ENCODE peak calls at places on chromosomes 1 and 21, in six cellular contexts. V is left ventricle myocardium superior; K is GM12892; A is stimulated activated CD8-positive, alpha-beta memory T cell treated with anti-CD3 and anti-CD28 coated beads, Interleukin-12 subunit alpha, Interleukin-12 subunit beta, amount 100 ng/mL, for 4 hours; B is activated CD4-positive, CD25-positive, alpha-beta regulatory T cell treated with anti-CD3 and anti-CD28 coated beads, Interleukin-2, amount 50 U/mL, for 72 hours; I is astrocyte. F is an unnamed sample.

GRCh38 chr1:109191377-109191776 is 22.3 kb upstream of the SARS1 start:
- DNase-seq in A (no peak), I (no peak), K (no peak), V (no peak), B (no peak), F (no peak)

GRCh38 chr1:160797861-160798273 is 1.9 kb downstream of the LY9 start:
- DNase-seq in B (no peak), A (no peak), V (no peak), K (no peak), I (no peak), F (no peak)

GRCh38 chr1:169113613-169114119 is 7.2 kb downstream of the ATP1B1 start:
- DNase-seq in A (no peak), B (no peak), I (peak), V (no peak), K (no peak), F (no peak)

GRCh38 chr1:229420765-229421164 is 13.1 kb downstream of the ACTA1 start:
- DNase-seq in B (no peak), A (no peak), K (no peak), V (no peak), I (no peak), F (peak)

GRCh38 chr1:56866656-56867055 is 12.1 kb downstream of the C8A start:
- DNase-seq in K (no peak), A (no peak), B (no peak), I (peak), V (no peak), F (no peak)

GRCh38 chr1:203584507-203584906 is 42.1 kb upstream of the ATP2B4 start:
- DNase-seq in B (no peak), A (no peak), K (no peak), I (no peak), V (no peak), F (no peak)

GRCh38 chr1:226723640-226724532 is 15.2 kb downstream of the ITPKB start:
- DNase-seq in I (peak), A (no peak), B (no peak), K (no peak), V (no peak), F (peak)

GRCh38 chr1:26696191-26696644 is 403 bp downstream of the ARID1A start:
- DNase-seq in A (no peak), B (no peak), K (peak), I (no peak), V (peak), F (no peak)

GRCh38 chr1:221161571-221162041 is 282.4 kb downstream of the HLX start:
- DNase-seq in V (no peak), K (no peak), A (no peak), B (no peak), I (no peak), F (no peak)

GRCh38 chr1:212727386-212728181 is 27.9 kb upstream of the BATF3 start:
- DNase-seq in I (peak), V (no peak), A (no peak), B (no peak), K (no peak), F (no peak)

GRCh38 chr1:44327679-44328491 is 27.2 kb downstream of the ERI3 start:
- DNase-seq in I (peak), K (no peak), B (no peak), A (no peak), V (peak), F (peak)

GRCh38 chr1:167957710-167958109 is 20.8 kb upstream of the MPC2 start:
- DNase-seq in A (no peak), V (no peak), I (no peak), K (no peak), B (no peak), F (no peak)

GRCh38 chr1:213666113-213666512 is 321.7 kb upstream of the PROX1 start:
- DNase-seq in B (no peak), A (no peak), I (no peak), K (no peak), V (no peak), F (no peak)

GRCh38 chr1:55214903-55215193 is 316 bp downstream of the USP24 start:
- DNase-seq in V (no peak), B (no peak), I (peak), K (no peak), A (no peak), F (peak)

GRCh38 chr1:109932679-109933078 is 22.0 kb downstream of the CSF1 start:
- DNase-seq in K (no peak), I (no peak), V (no peak), B (no peak), A (no peak), F (no peak)

GRCh38 chr1:19046972-19047371 is 90.5 kb upstream of the IFFO2 start:
- DNase-seq in A (no peak), V (peak), B (no peak), K (no peak), I (no peak), F (no peak)

GRCh38 chr1:17119076-17119743 is at the start of gene PADI2:
- DNase-seq in K (peak), I (no peak), V (peak), B (peak), A (peak), F (peak)

GRCh38 chr21:33317226-33317625 is 7.5 kb upstream of the IFNAR1 start:
- DNase-seq in V (no peak), A (no peak), B (no peak), K (no peak), I (no peak), F (no peak)

GRCh38 chr1:245341738-245342137 is 187.0 kb downstream of the KIF26B start:
- DNase-seq in B (no peak), I (no peak), A (no peak), K (no peak), V (no peak), F (no peak)

GRCh38 chr1:147717706-147718097 is 42.7 kb downstream of the GJA5 start:
- DNase-seq in V (no peak), K (no peak), I (no peak), B (no peak), A (no peak), F (no peak)

GRCh38 chr1:228393268-228393699 is 13.4 kb downstream of the TRIM11 start:
- DNase-seq in B (no peak), V (peak), K (no peak), A (no peak), I (peak), F (no peak)

GRCh38 chr21:37060296-37060695 is 12.6 kb downstream of the PIGP start:
- DNase-seq in A (no peak), I (peak), V (peak), B (no peak), K (no peak), F (no peak)

GRCh38 chr1:160193091-160193819 is 2.9 kb downstream of the CASQ1 start:
- DNase-seq in V (peak), A (peak), K (peak), I (peak), B (peak), F (peak)

GRCh38 chr1:235102993-235103411 is 25.6 kb downstream of the TOMM20 start:
- DNase-seq in A (no peak), K (no peak), V (no peak), B (no peak), I (no peak), F (no peak)

GRCh38 chr1:27418326-27418761 is 25.9 kb downstream of the GPR3 start:
- DNase-seq in V (peak), B (peak), A (no peak), I (peak), K (peak), F (no peak)

GRCh38 chr1:53246261-53247134 is 8.2 kb upstream of the MAGOH start:
- DNase-seq in V (no peak), I (peak), B (no peak), K (no peak), A (no peak), F (no peak)

GRCh38 chr1:25858494-25858893 is 763 bp downstream of the AUNIP start:
- DNase-seq in I (no peak), V (no peak), B (no peak), K (no peak), A (no peak), F (no peak)

GRCh38 chr1:15206418-15207030 is 40.5 kb upstream of the FHAD1 start:
- DNase-seq in B (no peak), A (no peak), I (peak), K (no peak), V (no peak), F (peak)

GRCh38 chr1:94755675-94756074 is 64.5 kb upstream of the SLC44A3 start:
- DNase-seq in I (peak), B (no peak), V (peak), K (no peak), A (no peak), F (no peak)

GRCh38 chr1:154716614-154717372 is 108.8 kb upstream of the ADAR start:
- DNase-seq in A (no peak), B (no peak), K (no peak), V (no peak), I (no peak), F (no peak)

GRCh38 chr21:32114434-32115063 is 164.3 kb downstream of the MIS18A start:
- DNase-seq in K (no peak), A (no peak), B (no peak), V (no peak), I (no peak), F (no peak)

GRCh38 chr21:33157303-33157702 is 72.4 kb upstream of the IFNAR2 start:
- DNase-seq in K (no peak), A (no peak), V (no peak), B (no peak), I (no peak), F (no peak)

GRCh38 chr21:42724226-42724920 is 71.0 kb downstream of the PDE9A start:
- DNase-seq in K (no peak), I (peak), B (no peak), A (no peak), V (no peak), F (no peak)

GRCh38 chr1:39272791-39273071 is 68.2 kb downstream of the MACF1 start:
- DNase-seq in K (no peak), A (no peak), I (no peak), B (no peak), V (no peak), F (no peak)

F was measured in NCI-H526 treated with DMSO at 0.1 percent for 48 hours.